ENCODE peak calls at places on chromosomes 3 and 15, in eight cellular contexts. W, O, J, Q, I, U, Y and D are unnamed samples.

GRCh38 chr3:30643763-30644462 is 37.5 kb downstream of the TGFBR2 start:
- DNase-seq in W (no peak), O (no peak), J (no peak), Q (no peak), I (no peak), U (no peak), Y (no peak), D (peak)

GRCh38 chr3:43372007-43372754 is 85.8 kb downstream of the SNRK start:
- DNase-seq in W (no peak), O (no peak), J (no peak), Q (no peak), I (no peak), U (no peak), Y (no peak), D (no peak)

GRCh38 chr3:134029256-134029733 is 430 bp downstream of the SLCO2A1 start:
- DNase-seq in W (no peak), O (peak), J (no peak), Q (no peak), I (no peak), U (no peak), Y (peak), D (no peak)

GRCh38 chr15:71044006-71044405 is 71.3 kb upstream of the THSD4 start:
- DNase-seq in W (no peak), O (peak), J (no peak), Q (peak), I (no peak), U (no peak), Y (peak), D (no peak)

GRCh38 chr3:141769171-141769894 is 6.1 kb downstream of the GRK7 start:
- DNase-seq in W (no peak), O (no peak), J (no peak), Q (peak), I (no peak), U (no peak), Y (no peak), D (no peak)

GRCh38 chr3:160474416-160474838 is 24.8 kb upstream of the TRIM59 start:
- DNase-seq in W (no peak), O (no peak), J (no peak), Q (peak), I (no peak), U (no peak), Y (peak), D (no peak)

GRCh38 chr15:20356444-20357138 is 185.0 kb downstream of the GOLGA6L6 start:
- DNase-seq in W (peak), O (peak), J (peak), Q (peak), I (no peak), U (no peak), Y (no peak), D (no peak)

GRCh38 chr3:197709135-197709534 is 27.6 kb downstream of the RUBCN start:
- DNase-seq in W (no peak), O (no peak), J (no peak), Q (no peak), I (no peak), U (no peak), Y (no peak), D (no peak)

GRCh38 chr15:89101302-89102191 is 13.3 kb downstream of the ABHD2 start:
- DNase-seq in W (peak), O (peak), J (peak), Q (peak), I (no peak), U (peak), Y (peak), D (no peak)

GRCh38 chr3:177494216-177494615 is 296.9 kb upstream of the TBL1XR1 start:
- DNase-seq in W (no peak), O (no peak), J (no peak), Q (no peak), I (no peak), U (no peak), Y (no peak), D (no peak)

GRCh38 chr3:52136513-52136912 is 17.7 kb downstream of the POC1A start:
- DNase-seq in W (no peak), O (no peak), J (no peak), Q (peak), I (no peak), U (no peak), Y (peak), D (no peak)

GRCh38 chr3:64229903-64230302 is 4.6 kb upstream of the PRICKLE2 start:
- DNase-seq in W (no peak), O (no peak), J (no peak), Q (peak), I (no peak), U (no peak), Y (peak), D (no peak)

GRCh38 chr3:22937536-22937935 is 265.6 kb upstream of the UBE2E2 start:
- DNase-seq in W (no peak), O (no peak), J (no peak), Q (no peak), I (no peak), U (no peak), Y (no peak), D (no peak)

GRCh38 chr3:124178531-124178930 is 186.6 kb upstream of the ROPN1 start:
- DNase-seq in W (no peak), O (no peak), J (no peak), Q (no peak), I (no peak), U (no peak), Y (no peak), D (no peak)

GRCh38 chr3:54986294-54986693 is 58.4 kb upstream of the LRTM1 start:
- DNase-seq in W (no peak), O (no peak), J (no peak), Q (no peak), I (no peak), U (no peak), Y (no peak), D (no peak)